ENCODE peak calls at places on chromosomes 16 and 17, in ten cellular contexts. One of them, this sample, is unnamed.

GRCh38 chr16:89257281-89257731 is 39.8 kb downstream of the ZNF778 start:
- DNase-seq in fibroblast of the aortic adventitia: no peak
- DNase-seq in stomach: no peak
- DNase-seq in GM12865: no peak
- DNase-seq in pancreas: no peak
- DNase-seq in SHP77: no peak
- DNase-seq in astrocyte of the spinal cord: no peak
- DNase-seq in EL: peak
- DNase-seq in activated CD4-positive, alpha-beta T cell treated with anti-CD3 and anti-CD28 coated beads for 48 hours: no peak
- DNase-seq in brain microvascular endothelial cell: no peak
- DNase-seq in this sample: no peak

GRCh38 chr16:19153876-19154275 is 14.2 kb upstream of the SYT17 start:
- DNase-seq in EL: peak
- DNase-seq in SHP77: no peak
- DNase-seq in brain microvascular endothelial cell: no peak
- DNase-seq in pancreas: no peak
- DNase-seq in stomach: no peak
- DNase-seq in activated CD4-positive, alpha-beta T cell treated with anti-CD3 and anti-CD28 coated beads for 48 hours: peak
- DNase-seq in fibroblast of the aortic adventitia: peak
- DNase-seq in astrocyte of the spinal cord: no peak
- DNase-seq in GM12865: peak
- DNase-seq in this sample: no peak

GRCh38 chr17:81261582-81262336 is 22.6 kb downstream of the NDUFAF8 start:
- DNase-seq in GM12865: no peak
- DNase-seq in fibroblast of the aortic adventitia: no peak
- DNase-seq in activated CD4-positive, alpha-beta T cell treated with anti-CD3 and anti-CD28 coated beads for 48 hours: no peak
- DNase-seq in stomach: no peak
- DNase-seq in astrocyte of the spinal cord: no peak
- DNase-seq in EL: no peak
- DNase-seq in brain microvascular endothelial cell: no peak
- DNase-seq in pancreas: peak
- DNase-seq in SHP77: no peak
- DNase-seq in this sample: no peak

GRCh38 chr16:84177740-84178070 is 9.2 kb downstream of the TAF1C start:
- DNase-seq in brain microvascular endothelial cell: peak
- DNase-seq in activated CD4-positive, alpha-beta T cell treated with anti-CD3 and anti-CD28 coated beads for 48 hours: peak
- DNase-seq in GM12865: no peak
- DNase-seq in EL: peak
- DNase-seq in SHP77: no peak
- DNase-seq in astrocyte of the spinal cord: peak
- DNase-seq in stomach: no peak
- DNase-seq in fibroblast of the aortic adventitia: peak
- DNase-seq in pancreas: no peak
- DNase-seq in this sample: no peak

GRCh38 chr16:5071681-5072333 is at the start of gene ALG1:
- DNase-seq in EL: peak
- DNase-seq in SHP77: peak
- DNase-seq in astrocyte of the spinal cord: peak
- DNase-seq in pancreas: peak
- DNase-seq in stomach: peak
- DNase-seq in brain microvascular endothelial cell: peak
- DNase-seq in fibroblast of the aortic adventitia: peak
- DNase-seq in GM12865: peak
- DNase-seq in activated CD4-positive, alpha-beta T cell treated with anti-CD3 and anti-CD28 coated beads for 48 hours: peak
- DNase-seq in this sample: peak

GRCh38 chr16:87266846-87267245 is 50.3 kb downstream of the C16orf95 start:
- DNase-seq in SHP77: no peak
- DNase-seq in EL: no peak
- DNase-seq in activated CD4-positive, alpha-beta T cell treated with anti-CD3 and anti-CD28 coated beads for 48 hours: no peak
- DNase-seq in brain microvascular endothelial cell: no peak
- DNase-seq in fibroblast of the aortic adventitia: no peak
- DNase-seq in GM12865: no peak
- DNase-seq in stomach: no peak
- DNase-seq in pancreas: no peak
- DNase-seq in astrocyte of the spinal cord: no peak
- DNase-seq in this sample: no peak

GRCh38 chr17:7744416-7744815 is 26.9 kb downstream of the DNAH2 start:
- DNase-seq in activated CD4-positive, alpha-beta T cell treated with anti-CD3 and anti-CD28 coated beads for 48 hours: no peak
- DNase-seq in stomach: no peak
- DNase-seq in fibroblast of the aortic adventitia: peak
- DNase-seq in astrocyte of the spinal cord: no peak
- DNase-seq in brain microvascular endothelial cell: no peak
- DNase-seq in pancreas: no peak
- DNase-seq in SHP77: no peak
- DNase-seq in EL: no peak
- DNase-seq in GM12865: no peak
- DNase-seq in this sample: no peak

GRCh38 chr17:78717431-78717980 is 64.6 kb downstream of the CYTH1 start:
- DNase-seq in EL: peak
- DNase-seq in SHP77: peak
- DNase-seq in activated CD4-positive, alpha-beta T cell treated with anti-CD3 and anti-CD28 coated beads for 48 hours: no peak
- DNase-seq in astrocyte of the spinal cord: peak
- DNase-seq in pancreas: no peak
- DNase-seq in GM12865: peak
- DNase-seq in fibroblast of the aortic adventitia: peak
- DNase-seq in brain microvascular endothelial cell: no peak
- DNase-seq in stomach: no peak
- DNase-seq in this sample: peak

GRCh38 chr16:66474750-66475199 is 47.7 kb downstream of the BEAN1 start:
- DNase-seq in fibroblast of the aortic adventitia: no peak
- DNase-seq in activated CD4-positive, alpha-beta T cell treated with anti-CD3 and anti-CD28 coated beads for 48 hours: peak
- DNase-seq in GM12865: peak
- DNase-seq in pancreas: no peak
- DNase-seq in SHP77: peak
- DNase-seq in brain microvascular endothelial cell: no peak
- DNase-seq in stomach: no peak
- DNase-seq in EL: no peak
- DNase-seq in astrocyte of the spinal cord: peak
- DNase-seq in this sample: no peak

GRCh38 chr16:14539631-14540030 is 90.4 kb downstream of the PARN start:
- DNase-seq in EL: peak
- DNase-seq in activated CD4-positive, alpha-beta T cell treated with anti-CD3 and anti-CD28 coated beads for 48 hours: no peak
- DNase-seq in GM12865: no peak
- DNase-seq in SHP77: no peak
- DNase-seq in astrocyte of the spinal cord: peak
- DNase-seq in stomach: no peak
- DNase-seq in brain microvascular endothelial cell: no peak
- DNase-seq in fibroblast of the aortic adventitia: no peak
- DNase-seq in pancreas: no peak
- DNase-seq in this sample: no peak

GRCh38 chr17:21042434-21043295 is at the start of gene USP22:
- DNase-seq in brain microvascular endothelial cell: no peak
- DNase-seq in SHP77: no peak
- DNase-seq in activated CD4-positive, alpha-beta T cell treated with anti-CD3 and anti-CD28 coated beads for 48 hours: peak
- DNase-seq in EL: no peak
- DNase-seq in stomach: peak
- DNase-seq in fibroblast of the aortic adventitia: no peak
- DNase-seq in astrocyte of the spinal cord: no peak
- DNase-seq in pancreas: no peak
- DNase-seq in GM12865: no peak
- DNase-seq in this sample: no peak

GRCh38 chr16:11824362-11824761 is 27.0 kb downstream of the RSL1D1 start:
- DNase-seq in fibroblast of the aortic adventitia: no peak
- DNase-seq in astrocyte of the spinal cord: no peak
- DNase-seq in GM12865: no peak
- DNase-seq in pancreas: no peak
- DNase-seq in EL: no peak
- DNase-seq in activated CD4-positive, alpha-beta T cell treated with anti-CD3 and anti-CD28 coated beads for 48 hours: no peak
- DNase-seq in stomach: peak
- DNase-seq in SHP77: no peak
- DNase-seq in brain microvascular endothelial cell: no peak
- DNase-seq in this sample: no peak

GRCh38 chr17:50514936-50515702 is 6.9 kb downstream of the MYCBPAP start:
- DNase-seq in EL: no peak
- DNase-seq in brain microvascular endothelial cell: no peak
- DNase-seq in stomach: no peak
- DNase-seq in GM12865: no peak
- DNase-seq in astrocyte of the spinal cord: peak
- DNase-seq in pancreas: peak
- DNase-seq in SHP77: no peak
- DNase-seq in fibroblast of the aortic adventitia: peak
- DNase-seq in activated CD4-positive, alpha-beta T cell treated with anti-CD3 and anti-CD28 coated beads for 48 hours: no peak
- DNase-seq in this sample: no peak

GRCh38 chr17:31558748-31559646 is 167.5 kb downstream of the RAB11FIP4 start:
- DNase-seq in GM12865: peak
- DNase-seq in brain microvascular endothelial cell: peak
- DNase-seq in fibroblast of the aortic adventitia: peak
- DNase-seq in EL: peak
- DNase-seq in activated CD4-positive, alpha-beta T cell treated with anti-CD3 and anti-CD28 coated beads for 48 hours: peak
- DNase-seq in pancreas: peak
- DNase-seq in astrocyte of the spinal cord: peak
- DNase-seq in SHP77: peak
- DNase-seq in stomach: peak
- DNase-seq in this sample: peak

GRCh38 chr16:81885976-81886586 is 107.0 kb downstream of the PLCG2 start:
- DNase-seq in pancreas: no peak
- DNase-seq in activated CD4-positive, alpha-beta T cell treated with anti-CD3 and anti-CD28 coated beads for 48 hours: peak
- DNase-seq in astrocyte of the spinal cord: peak
- DNase-seq in stomach: no peak
- DNase-seq in brain microvascular endothelial cell: peak
- DNase-seq in GM12865: peak
- DNase-seq in SHP77: peak
- DNase-seq in EL: peak
- DNase-seq in fibroblast of the aortic adventitia: peak
- DNase-seq in this sample: no peak

GRCh38 chr17:56009795-56010715 is 143.2 kb upstream of the ANKFN1 start:
- DNase-seq in stomach: no peak
- DNase-seq in GM12865: no peak
- DNase-seq in pancreas: no peak
- DNase-seq in brain microvascular endothelial cell: no peak
- DNase-seq in activated CD4-positive, alpha-beta T cell treated with anti-CD3 and anti-CD28 coated beads for 48 hours: no peak
- DNase-seq in astrocyte of the spinal cord: no peak
- DNase-seq in SHP77: no peak
- DNase-seq in EL: no peak
- DNase-seq in fibroblast of the aortic adventitia: no peak
- DNase-seq in this sample: no peak

GRCh38 chr17:17321356-17322025 is 18.3 kb downstream of the NT5M start:
- DNase-seq in activated CD4-positive, alpha-beta T cell treated with anti-CD3 and anti-CD28 coated beads for 48 hours: no peak
- DNase-seq in fibroblast of the aortic adventitia: no peak
- DNase-seq in SHP77: no peak
- DNase-seq in astrocyte of the spinal cord: no peak
- DNase-seq in GM12865: no peak
- DNase-seq in brain microvascular endothelial cell: no peak
- DNase-seq in stomach: peak
- DNase-seq in pancreas: no peak
- DNase-seq in EL: no peak
- DNase-seq in this sample: no peak

GRCh38 chr16:7493133-7493532 is 160.5 kb downstream of the RBFOX1 start:
- DNase-seq in EL: no peak
- DNase-seq in SHP77: no peak
- DNase-seq in pancreas: no peak
- DNase-seq in fibroblast of the aortic adventitia: no peak
- DNase-seq in astrocyte of the spinal cord: no peak
- DNase-seq in brain microvascular endothelial cell: no peak
- DNase-seq in activated CD4-positive, alpha-beta T cell treated with anti-CD3 and anti-CD28 coated beads for 48 hours: no peak
- DNase-seq in stomach: no peak
- DNase-seq in GM12865: no peak
- DNase-seq in this sample: no peak

GRCh38 chr16:84582958-84583516 is 34.8 kb downstream of the COTL1 start:
- DNase-seq in astrocyte of the spinal cord: peak
- DNase-seq in activated CD4-positive, alpha-beta T cell treated with anti-CD3 and anti-CD28 coated beads for 48 hours: no peak
- DNase-seq in pancreas: peak
- DNase-seq in brain microvascular endothelial cell: peak
- DNase-seq in SHP77: no peak
- DNase-seq in EL: peak
- DNase-seq in fibroblast of the aortic adventitia: peak
- DNase-seq in stomach: no peak
- DNase-seq in GM12865: no peak
- DNase-seq in this sample: no peak